ENCODE peak calls at places on chromosomes 3 and 15, in ten cellular contexts. C is A549, F is Peyer's patch, X is thoracic aorta, B is colonic mucosa, G is adrenal gland, V is endodermal cell, W is pancreas, Y is esophagus squamous epithelium, L is K562. D is an unnamed sample.
A peak's percentile ranks its signal among the peaks of the same experiment; 100 is the strongest.

GRCh38 chr15:78148392-78149067 is 632 bp upstream of the IDH3A start:
- DNase-seq in C (no peak), F (no peak), X (no peak), B (no peak), G (no peak), V (no peak), W (no peak), Y (no peak), L (no peak), D (no peak)

GRCh38 chr15:37100109-37100873 is at the start of gene MEIS2:
- DNase-seq in C (peak; percentile 79), F (peak; percentile 77), X (peak; percentile 81), B (peak; percentile 78), G (peak; percentile 95), V (peak; percentile 93), W (peak; percentile 90), Y (peak; percentile 17), L (peak; percentile 91), D (peak; percentile 92)

GRCh38 chr3:189513281-189514151 is 117.7 kb upstream of the TP63 start:
- DNase-seq in C (no peak), F (no peak), X (no peak), B (peak; percentile 64), G (no peak), V (no peak), W (no peak), Y (no peak), L (no peak), D (no peak)

GRCh38 chr3:129360224-129360623 is 68.2 kb downstream of the EFCAB12 start:
- DNase-seq in C (no peak), F (no peak), X (no peak), B (no peak), G (no peak), V (peak; percentile 78), W (no peak), Y (no peak), L (no peak), D (no peak)

GRCh38 chr15:47570044-47570443 is 147.3 kb upstream of the SEMA6D start:
- DNase-seq in C (no peak), F (no peak), X (no peak), B (peak; percentile 72), G (no peak), V (no peak), W (no peak), Y (no peak), L (no peak), D (no peak)

GRCh38 chr15:36940636-36941285 is 159.6 kb downstream of the MEIS2 start:
- DNase-seq in C (no peak), F (no peak), X (no peak), B (no peak), G (no peak), V (no peak), W (no peak), Y (no peak), L (no peak), D (no peak)

GRCh38 chr3:104190681-104191080 is 1176.0 kb upstream of the ALCAM start:
- DNase-seq in C (no peak), F (no peak), X (no peak), B (no peak), G (no peak), V (no peak), W (no peak), Y (no peak), L (no peak), D (no peak)

GRCh38 chr3:131957511-131957910 is 77.3 kb downstream of the CPNE4 start:
- DNase-seq in C (no peak), F (no peak), X (no peak), B (no peak), G (no peak), V (no peak), W (no peak), Y (no peak), L (no peak), D (no peak)

GRCh38 chr3:157282261-157283191 is 122.6 kb upstream of the CCNL1 start:
- DNase-seq in C (no peak), F (no peak), X (no peak), B (no peak), G (peak; percentile 40), V (no peak), W (no peak), Y (no peak), L (no peak), D (no peak)

GRCh38 chr15:66961407-66961884 is 104.0 kb upstream of the SMAD3 start:
- DNase-seq in C (no peak), F (no peak), X (no peak), B (no peak), G (no peak), V (no peak), W (no peak), Y (no peak), L (no peak), D (no peak)

GRCh38 chr3:78495326-78495725 is 1272.5 kb downstream of the ROBO1 start:
- DNase-seq in C (no peak), F (no peak), X (no peak), B (no peak), G (no peak), V (no peak), W (no peak), Y (no peak), L (no peak), D (no peak)

GRCh38 chr3:113264249-113264648 is 52.9 kb downstream of the BOC start:
- DNase-seq in C (no peak), F (no peak), X (no peak), B (no peak), G (no peak), V (peak; percentile 84), W (peak; percentile 56), Y (no peak), L (no peak), D (no peak)

GRCh38 chr15:63896336-63897115 is 62.8 kb upstream of the HERC1 start:
- DNase-seq in C (peak; percentile 50), F (no peak), X (no peak), B (peak; percentile 32), G (peak; percentile 37), V (peak; percentile 62), W (no peak), Y (no peak), L (peak; percentile 87), D (peak; percentile 50)

GRCh38 chr3:107660316-107660976 is 137.7 kb downstream of the BBX start:
- DNase-seq in C (no peak), F (no peak), X (no peak), B (no peak), G (no peak), V (no peak), W (no peak), Y (no peak), L (no peak), D (no peak)

GRCh38 chr3:98991393-98991792 is 89.9 kb upstream of the DCBLD2 start:
- DNase-seq in C (no peak), F (no peak), X (no peak), B (no peak), G (no peak), V (no peak), W (no peak), Y (no peak), L (no peak), D (no peak)
- TF ChIP-seq CTCF in C (peak; percentile 26), F (no peak), X (no peak), B (no peak), G (no peak), V (peak; percentile 42), W (no peak), Y (no peak), L (peak; percentile 3), D (no peak)

DNA sequence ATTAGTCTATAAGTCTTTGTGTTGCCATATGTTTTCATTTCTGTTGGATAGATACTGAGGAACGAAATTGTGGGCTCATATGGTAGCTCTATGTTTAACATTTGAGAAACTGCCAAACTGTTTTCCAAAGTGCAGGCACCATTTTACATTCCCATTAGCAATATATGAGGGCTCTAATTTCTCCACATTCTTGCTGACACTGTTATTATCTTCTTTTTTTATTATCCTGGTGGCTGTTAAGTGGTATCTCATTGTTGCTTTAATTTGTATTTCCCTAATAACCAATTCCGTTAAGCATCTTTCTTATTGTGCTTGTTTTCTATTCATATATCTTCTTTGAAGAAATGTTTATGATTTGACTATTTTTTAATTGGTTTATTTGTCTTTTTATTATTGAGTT is 1.9 kb upstream of the PIK3R4 start:
- DNase-seq in C (no peak), F (no peak), X (no peak), B (no peak), G (no peak), V (no peak), W (no peak), Y (no peak), L (no peak), D (no peak)
- H3K4me1 ChIP-seq in C (peaks cover 24% of the 10 kb centered on the region), F (no peaks in the 10 kb centered on the region), X (peaks cover 26% of the 10 kb centered on the region), B (no peaks in the 10 kb centered on the region), G (peaks cover 23% of the 10 kb centered on the region), V (no peaks in the 10 kb centered on the region), W (peaks cover 8% of the 10 kb centered on the region), Y (peaks cover 42% of the 10 kb centered on the region), L (peaks cover 11% of the 10 kb centered on the region), D (no peaks in the 10 kb centered on the region)

DNA sequence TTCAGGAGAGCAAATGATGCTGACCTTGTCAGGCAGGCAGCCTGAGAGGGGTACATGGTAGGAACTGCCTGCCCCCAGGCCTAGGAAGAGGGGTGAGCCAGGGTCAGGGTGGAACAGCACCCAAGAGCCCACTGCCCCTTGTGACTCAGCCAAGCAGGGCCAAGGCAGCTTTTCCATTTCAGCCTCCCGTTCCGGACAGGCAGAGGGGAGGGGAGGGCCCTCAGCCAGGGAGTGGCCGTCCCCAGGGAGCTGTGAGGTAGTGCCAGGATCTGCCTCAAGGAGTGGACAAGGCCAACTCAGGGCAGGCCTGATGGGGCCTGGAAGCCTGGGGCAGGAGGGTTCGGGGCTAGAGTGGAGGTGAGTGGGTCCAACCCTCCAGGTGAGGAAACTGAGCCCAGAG is 5.1 kb upstream of the ANKRD63 start:
- DNase-seq in C (peak; percentile 31), F (no peak), X (no peak), B (no peak), G (no peak), V (no peak), W (no peak), Y (no peak), L (peak; percentile 28), D (no peak)
- TF ChIP-seq CTCF in C (no peak), F (no peak), X (no peak), B (no peak), G (no peak), V (no peak), W (no peak), Y (no peak), L (no peak), D (no peak)

GRCh38 chr3:52458031-52458760 is 2.8 kb downstream of the NISCH start:
- DNase-seq in C (no peak), F (no peak), X (no peak), B (no peak), G (no peak), V (no peak), W (no peak), Y (no peak), L (no peak), D (no peak)

GRCh38 chr3:52456800-52457183 is 1.4 kb downstream of the NISCH start:
- DNase-seq in C (no peak), F (peak; percentile 39), X (no peak), B (no peak), G (no peak), V (no peak), W (no peak), Y (no peak), L (no peak), D (no peak)

GRCh38 chr3:52458770-52459540 is 3.6 kb downstream of the NISCH start:
- DNase-seq in C (no peak), F (no peak), X (no peak), B (no peak), G (no peak), V (no peak), W (no peak), Y (no peak), L (no peak), D (no peak)

GRCh38 chr3:52463420-52463819 is 8.0 kb downstream of the NISCH start:
- DNase-seq in C (no peak), F (no peak), X (no peak), B (no peak), G (no peak), V (no peak), W (no peak), Y (no peak), L (no peak), D (no peak)

GRCh38 chr3:52461874-52462273 is 6.5 kb downstream of the NISCH start:
- DNase-seq in C (no peak), F (no peak), X (no peak), B (no peak), G (no peak), V (no peak), W (no peak), Y (no peak), L (no peak), D (no peak)
- H3K4me1 ChIP-seq in C (no peaks in the 10 kb centered on the region), F (no peaks in the 10 kb centered on the region), X (peaks cover 10% of the 10 kb centered on the region), B (no peaks in the 10 kb centered on the region), G (peaks cover 25% of the 10 kb centered on the region), V (peaks cover 6% of the 10 kb centered on the region), W (no peaks in the 10 kb centered on the region), Y (peaks cover 29% of the 10 kb centered on the region), L (peaks cover 2% of the 10 kb centered on the region), D (peaks cover 18% of the 10 kb centered on the region)

D was measured in testis.